ENCODE peak calls at places on chromosomes 7 and 10, in seven cellular contexts. E is mucosa of gallbladder; M is stimulated activated CD4-positive, alpha-beta T cell treated with anti-CD3 and anti-CD28 coated beads, Interleukin-1b, Interleukin-23, amount 100 ng/mL, for 24 hours; P is SJSA1; Q is GOT3; X is fibroblast of mammary gland; T is fibroblast of lung. L is an unnamed sample.

GRCh38 chr10:122707535-122707934 is 7.9 kb upstream of the C10orf120 start:
- DNase-seq in T (no peak), E (no peak), M (no peak), Q (no peak), P (no peak), X (no peak), L (no peak)

GRCh38 chr10:61899997-61900828 is 1.3 kb upstream of the ARID5B start:
- DNase-seq in X (peak; percentile 86), E (peak; percentile 43), Q (no peak), T (peak; percentile 92), M (no peak), P (peak; percentile 83), L (peak; percentile 50)

GRCh38 chr10:120221873-120222485 is 235.0 kb upstream of the PLPP4 start:
- DNase-seq in E (no peak), X (peak; percentile 18), M (no peak), Q (no peak), T (no peak), P (no peak), L (no peak)

GRCh38 chr7:44191171-44191570 is 1.9 kb upstream of the GCK start:
- DNase-seq in M (no peak), X (peak; percentile 13), E (no peak), Q (no peak), T (no peak), P (no peak), L (no peak)

GRCh38 chr7:38127216-38128207 is 50.5 kb upstream of the STARD3NL start:
- DNase-seq in E (no peak), M (no peak), Q (no peak), P (no peak), T (no peak), X (no peak), L (no peak)

GRCh38 chr10:74233281-74233680 is 82.3 kb downstream of the ADK start:
- DNase-seq in X (no peak), Q (no peak), M (no peak), T (no peak), E (no peak), P (no peak), L (no peak)

GRCh38 chr7:20407585-20408466 is 77.1 kb downstream of the ITGB8 start:
- DNase-seq in P (no peak), X (peak; percentile 39), M (no peak), Q (no peak), E (peak; percentile 73), T (peak; percentile 80), L (peak; percentile 81)

GRCh38 chr10:5576780-5577472 is 52.2 kb downstream of the CALML3 start:
- DNase-seq in Q (no peak), X (no peak), T (no peak), E (no peak), P (no peak), M (no peak), L (no peak)

GRCh38 chr10:72277996-72278667 is 4.4 kb downstream of the DDIT4 start:
- DNase-seq in T (peak; percentile 52), Q (no peak), X (no peak), P (no peak), E (no peak), M (no peak), L (no peak)

GRCh38 chr10:108323274-108323798 is 1158.8 kb upstream of the SORCS1 start:
- DNase-seq in E (no peak), X (no peak), T (no peak), P (no peak), M (no peak), Q (no peak), L (no peak)

GRCh38 chr10:125023269-125023668 is 81.3 kb downstream of the ZRANB1 start:
- DNase-seq in E (no peak), Q (no peak), P (no peak), M (no peak), X (no peak), T (no peak), L (no peak)

GRCh38 chr10:48767752-48768450 is 83.2 kb downstream of the WDFY4 start:
- DNase-seq in X (no peak), E (no peak), T (no peak), P (no peak), M (no peak), Q (no peak), L (no peak)

GRCh38 chr10:79264942-79265341 is 82.3 kb upstream of the PPIF start:
- DNase-seq in T (no peak), Q (no peak), M (no peak), E (no peak), P (no peak), X (peak; percentile 26), L (no peak)

GRCh38 chr7:74083928-74084721 is 521 bp downstream of the LIMK1 start:
- DNase-seq in X (peak; percentile 66), P (peak; percentile 73), T (peak; percentile 62), Q (no peak), E (no peak), M (no peak), L (no peak)

GRCh38 chr10:80855348-80855971 is 317.8 kb downstream of the SH2D4B start:
- DNase-seq in Q (no peak), X (no peak), E (no peak), P (no peak), M (no peak), T (no peak), L (no peak)

GRCh38 chr7:5526190-5527037 is 102.8 kb upstream of the TNRC18 start:
- DNase-seq in P (no peak), E (peak; percentile 61), X (peak; percentile 32), M (no peak), Q (no peak), T (peak; percentile 63), L (peak; percentile 54)

GRCh38 chr7:44772867-44773266 is 23.6 kb upstream of the PPIA start:
- DNase-seq in T (no peak), X (no peak), P (no peak), E (no peak), M (no peak), Q (no peak), L (no peak)

GRCh38 chr7:84040365-84040764 is 154.2 kb downstream of the SEMA3A start:
- DNase-seq in M (no peak), Q (no peak), X (no peak), P (no peak), E (no peak), T (no peak), L (no peak)

GRCh38 chr7:142927085-142927745 is 6.3 kb downstream of the TRPV5 start:
- DNase-seq in M (no peak), T (no peak), X (no peak), E (no peak), Q (no peak), P (no peak), L (no peak)

GRCh38 chr7:98250789-98251188 is 1.2 kb downstream of the TECPR1 start:
- DNase-seq in E (no peak), P (no peak), Q (no peak), M (no peak), T (no peak), X (no peak), L (no peak)

GRCh38 chr7:44072364-44073231 is 7.2 kb upstream of the PGAM2 start:
- DNase-seq in X (peak; percentile 91), E (peak; percentile 67), P (peak; percentile 94), Q (peak; percentile 37), M (no peak), T (peak; percentile 78), L (peak; percentile 91)

GRCh38 chr10:1361411-1362105 is 305.4 kb downstream of the WDR37 start:
- DNase-seq in E (no peak), Q (no peak), X (no peak), M (no peak), T (no peak), P (no peak), L (no peak)

GRCh38 chr10:97065128-97065527 is 120.6 kb downstream of the SLIT1 start:
- DNase-seq in M (no peak), E (no peak), P (no peak), Q (no peak), X (no peak), T (no peak), L (no peak)

GRCh38 chr10:11434323-11434722 is 177.1 kb downstream of the USP6NL start:
- DNase-seq in Q (no peak), M (no peak), T (no peak), E (no peak), P (no peak), X (no peak), L (no peak)

GRCh38 chr7:29881724-29882123 is 75.4 kb downstream of the WIPF3 start:
- DNase-seq in M (no peak), E (no peak), P (no peak), T (no peak), Q (no peak), X (no peak), L (no peak)

GRCh38 chr10:3477683-3478082 is 305.1 kb upstream of the PITRM1 start:
- DNase-seq in T (peak; percentile 96), Q (no peak), M (no peak), P (peak; percentile 26), X (peak; percentile 95), E (no peak), L (no peak)

GRCh38 chr10:98373691-98374090 is 41.3 kb downstream of the PYROXD2 start:
- DNase-seq in Q (no peak), M (no peak), P (no peak), T (no peak), E (no peak), X (no peak), L (no peak)

GRCh38 chr7:131861620-131862346 is 305.4 kb upstream of the PODXL start:
- DNase-seq in E (no peak), X (no peak), Q (no peak), P (peak; percentile 79), M (no peak), T (peak; percentile 15), L (no peak)

GRCh38 chr7:155792999-155793560 is 19.2 kb downstream of the SHH start:
- DNase-seq in T (no peak), M (no peak), P (no peak), Q (no peak), E (no peak), X (no peak), L (no peak)

GRCh38 chr10:43265799-43266721 is 805 bp downstream of the RASGEF1A start:
- DNase-seq in T (no peak), E (no peak), P (peak; percentile 38), X (no peak), M (no peak), Q (no peak), L (no peak)

GRCh38 chr7:116305485-116306408 is 95.4 kb downstream of the TES start:
- DNase-seq in M (no peak), Q (no peak), T (peak; percentile 64), X (peak; percentile 39), P (peak; percentile 73), E (no peak), L (no peak)

GRCh38 chr7:1444214-1444924 is 14.9 kb downstream of the MICALL2 start:
- DNase-seq in P (no peak), X (no peak), E (no peak), M (no peak), Q (no peak), T (no peak), L (no peak)